ENCODE peak calls at places on chromosomes 5 and 9, in seven cellular contexts. X is epithelial cell of esophagus; Z is stimulated activated CD4-positive, alpha-beta T cell treated with anti-CD3 and anti-CD28 coated beads, Interleukin-12 subunit alpha, Interleukin-12 subunit beta, amount 100 ng/mL, for 4 hours; N is NCI-H774; T is HT-29; G is left cardiac atrium; Q is PC-3. E is an unnamed sample.

GRCh38 chr9:124329996-124330714 is 72.4 kb downstream of the NEK6 start:
- DNase-seq in X (no peak), Z (no peak), N (no peak), T (no peak), G (no peak), Q (no peak), E (no peak)

GRCh38 chr9:109537288-109537687 is 39.2 kb upstream of the PTPN3 start:
- DNase-seq in X (peak), Z (no peak), N (no peak), T (no peak), G (no peak), Q (no peak), E (peak)

GRCh38 chr9:36436909-36437308 is 36.8 kb upstream of the RNF38 start:
- DNase-seq in X (no peak), Z (no peak), N (no peak), T (no peak), G (peak), Q (no peak), E (no peak)

GRCh38 chr9:3992222-3992621 is 307.6 kb downstream of the GLIS3 start:
- DNase-seq in X (no peak), Z (no peak), N (no peak), T (no peak), G (no peak), Q (no peak), E (no peak)

GRCh38 chr9:137606005-137606601 is 617 bp downstream of the ARRDC1 start:
- DNase-seq in X (no peak), Z (no peak), N (peak), T (peak), G (no peak), Q (no peak), E (no peak)

GRCh38 chr5:133405275-133406034 is 206.9 kb downstream of the FSTL4 start:
- DNase-seq in X (no peak), Z (no peak), N (no peak), T (no peak), G (no peak), Q (no peak), E (no peak)

GRCh38 chr9:76716270-76716669 is 48.0 kb upstream of the PCA3 start:
- DNase-seq in X (peak), Z (no peak), N (peak), T (no peak), G (no peak), Q (no peak), E (no peak)

GRCh38 chr5:122102825-122103224 is 24.8 kb upstream of the LOX start:
- DNase-seq in X (peak), Z (no peak), N (no peak), T (no peak), G (no peak), Q (no peak), E (peak)

GRCh38 chr5:142295084-142295758 is 29.6 kb downstream of the SPRY4 start:
- DNase-seq in X (no peak), Z (no peak), N (no peak), T (no peak), G (peak), Q (no peak), E (no peak)

GRCh38 chr5:159149085-159149484 is 49.4 kb upstream of the EBF1 start:
- DNase-seq in X (no peak), Z (no peak), N (no peak), T (no peak), G (no peak), Q (no peak), E (no peak)

GRCh38 chr5:116892993-116893392 is 318.4 kb upstream of the SEMA6A start:
- DNase-seq in X (no peak), Z (no peak), N (no peak), T (no peak), G (no peak), Q (no peak), E (no peak)

GRCh38 chr9:93207326-93207814 is 23.4 kb downstream of the WNK2 start:
- DNase-seq in X (no peak), Z (no peak), N (peak), T (no peak), G (peak), Q (no peak), E (no peak)

GRCh38 chr5:122385286-122385685 is 73.2 kb downstream of the SNCAIP start:
- DNase-seq in X (no peak), Z (no peak), N (no peak), T (no peak), G (no peak), Q (no peak), E (no peak)

GRCh38 chr9:36136894-36137391 is 410 bp downstream of the GLIPR2 start:
- DNase-seq in X (no peak), Z (no peak), N (no peak), T (no peak), G (no peak), Q (no peak), E (no peak)

E was measured in mammary epithelial cell.